ENCODE peak calls at places on chromosome 5, in eight cellular contexts. Q, D, A, F, G, M, L and H are unnamed samples.

GRCh38 chr5:121870489-121870888 is 18.8 kb downstream of the FTMT start:
- DNase-seq in G (no peak), Q (peak), M (no peak), F (no peak), A (no peak), L (no peak), D (no peak), H (no peak)

GRCh38 chr5:61842840-61843239 is 463.2 kb upstream of the KIF2A start:
- DNase-seq in D (no peak), G (no peak), Q (no peak), A (no peak), L (no peak), F (no peak), M (no peak), H (no peak)

GRCh38 chr5:165630211-165630866 is 2124.9 kb downstream of the MAT2B start:
- DNase-seq in M (peak), L (no peak), A (no peak), Q (no peak), F (peak), D (peak), G (peak), H (peak)

GRCh38 chr5:135135530-135136201 is 101.6 kb upstream of the PITX1 start:
- DNase-seq in M (no peak), A (no peak), G (no peak), D (peak), Q (peak), F (no peak), L (no peak), H (no peak)

GRCh38 chr5:69217154-69217731 is 17.4 kb upstream of the CDK7 start:
- DNase-seq in M (no peak), L (no peak), G (peak), F (no peak), A (no peak), D (peak), Q (no peak), H (no peak)

GRCh38 chr5:143495124-143495523 is 91.6 kb upstream of the NR3C1 start:
- DNase-seq in G (peak), F (peak), Q (no peak), M (no peak), D (no peak), A (no peak), L (no peak), H (no peak)

GRCh38 chr5:125286266-125286665 is 539.8 kb upstream of the ZNF608 start:
- DNase-seq in F (no peak), M (no peak), D (no peak), Q (no peak), L (no peak), A (no peak), G (no peak), H (no peak)

GRCh38 chr5:73692166-73692640 is 66.2 kb downstream of the ARHGEF28 start:
- DNase-seq in Q (no peak), D (no peak), M (no peak), G (peak), A (no peak), F (no peak), L (no peak), H (no peak)

GRCh38 chr5:65263291-65263690 is 218.4 kb downstream of the ADAMTS6 start:
- DNase-seq in Q (no peak), M (no peak), A (no peak), D (no peak), L (no peak), F (no peak), G (no peak), H (no peak)

GRCh38 chr5:89849819-89850515 is 559.6 kb downstream of the CETN3 start:
- DNase-seq in Q (no peak), L (no peak), F (no peak), D (no peak), M (no peak), G (no peak), A (no peak), H (no peak)

GRCh38 chr5:14202462-14202861 is 59.3 kb downstream of the TRIO start:
- DNase-seq in M (no peak), D (peak), F (no peak), G (no peak), A (no peak), L (no peak), Q (no peak), H (no peak)

GRCh38 chr5:77906806-77907205 is 130.7 kb upstream of the TBCA start:
- DNase-seq in G (no peak), L (no peak), D (no peak), M (no peak), A (no peak), Q (no peak), F (no peak), H (no peak)

GRCh38 chr5:125719681-125720676 is 703.2 kb upstream of the GRAMD2B start:
- DNase-seq in F (peak), D (no peak), Q (no peak), A (no peak), L (no peak), G (no peak), M (no peak), H (peak)

GRCh38 chr5:35884125-35884788 is 27.6 kb downstream of the IL7R start:
- DNase-seq in A (no peak), F (no peak), Q (no peak), D (no peak), G (no peak), M (no peak), L (no peak), H (no peak)

GRCh38 chr5:143824851-143825720 is 13.1 kb downstream of the HMHB1 start:
- DNase-seq in L (peak), A (peak), F (peak), G (peak), M (peak), Q (peak), D (peak), H (peak)

GRCh38 chr5:94564812-94565211 is 53.6 kb downstream of the KIAA0825 start:
- DNase-seq in M (no peak), L (no peak), D (no peak), F (no peak), G (no peak), A (no peak), Q (no peak), H (no peak)

GRCh38 chr5:17315710-17316221 is 98.3 kb downstream of the BASP1 start:
- DNase-seq in F (no peak), A (no peak), Q (no peak), G (no peak), M (no peak), L (no peak), D (no peak), H (no peak)

GRCh38 chr5:140635291-140636257 is 2.6 kb upstream of the CD14 start:
- DNase-seq in M (no peak), L (no peak), Q (no peak), D (no peak), A (no peak), G (no peak), F (peak), H (no peak)

GRCh38 chr5:52710972-52711596 is 76.6 kb upstream of the ITGA1 start:
- DNase-seq in Q (no peak), M (no peak), F (no peak), A (no peak), L (no peak), G (no peak), D (no peak), H (no peak)

GRCh38 chr5:52708463-52708862 is 79.3 kb upstream of the ITGA1 start:
- DNase-seq in A (no peak), M (no peak), L (no peak), F (no peak), G (no peak), Q (no peak), D (no peak), H (no peak)

GRCh38 chr5:52707626-52708025 is 80.1 kb upstream of the ITGA1 start:
- DNase-seq in A (no peak), L (no peak), M (no peak), Q (no peak), F (peak), D (no peak), G (no peak), H (no peak)

GRCh38 chr5:52710310-52710971 is 77.3 kb upstream of the ITGA1 start:
- DNase-seq in A (no peak), D (no peak), L (no peak), M (no peak), Q (no peak), G (no peak), F (no peak), H (no peak)

GRCh38 chr5:52709171-52709925 is 78.4 kb upstream of the ITGA1 start:
- DNase-seq in D (no peak), A (no peak), Q (no peak), L (no peak), M (peak), F (peak), G (no peak), H (no peak)
- TF ChIP-seq POLR2A in D (no peak), A (no peak), Q (no peak), L (peak), M (no peak), F (no peak), G (no peak), H (no peak)

GRCh38 chr5:138753794-138754698 is 821 bp downstream of the CTNNA1 start:
- DNase-seq in D (peak), M (peak), Q (peak), L (peak), F (peak), G (peak), A (peak), H (peak)
- TF ChIP-seq POLR2A in D (peak), M (peak), Q (no peak), L (no peak), F (peak), G (no peak), A (no peak), H (no peak)

DNA sequence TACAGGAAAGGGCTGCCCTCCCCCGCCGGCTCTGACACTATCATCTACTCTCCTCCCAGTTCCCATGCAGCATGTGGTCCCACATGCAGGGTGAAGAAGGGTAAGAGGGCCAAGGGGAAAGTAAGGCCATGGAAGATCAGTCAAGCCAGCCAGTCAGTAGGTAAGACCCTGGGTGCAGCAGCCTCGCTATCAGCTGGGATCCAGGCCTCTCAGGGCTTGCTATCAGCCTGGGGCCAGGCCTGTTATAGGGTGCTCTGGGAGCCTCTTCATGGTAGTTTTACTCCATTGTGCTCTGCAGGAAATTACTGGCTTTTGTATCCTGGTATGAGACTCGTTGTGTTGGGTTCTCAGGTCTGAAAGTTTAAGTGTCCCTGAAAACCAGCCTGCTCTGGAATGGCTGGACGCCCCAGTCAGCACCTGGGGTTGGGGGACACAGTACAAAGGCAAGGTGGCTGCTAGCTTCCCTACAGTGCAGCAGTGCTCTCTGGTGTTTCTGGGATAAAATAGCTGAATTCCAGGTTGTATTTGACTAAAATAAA is 21.4 kb downstream of the SLC22A4 start:
- DNase-seq in L (no peak), D (no peak), G (no peak), F (no peak), A (no peak), Q (no peak), M (no peak), H (no peak)
- TF ChIP-seq POLR2A in L (no peak), D (no peak), G (no peak), F (no peak), A (no peak), Q (no peak), M (no peak), H (no peak)

DNA sequence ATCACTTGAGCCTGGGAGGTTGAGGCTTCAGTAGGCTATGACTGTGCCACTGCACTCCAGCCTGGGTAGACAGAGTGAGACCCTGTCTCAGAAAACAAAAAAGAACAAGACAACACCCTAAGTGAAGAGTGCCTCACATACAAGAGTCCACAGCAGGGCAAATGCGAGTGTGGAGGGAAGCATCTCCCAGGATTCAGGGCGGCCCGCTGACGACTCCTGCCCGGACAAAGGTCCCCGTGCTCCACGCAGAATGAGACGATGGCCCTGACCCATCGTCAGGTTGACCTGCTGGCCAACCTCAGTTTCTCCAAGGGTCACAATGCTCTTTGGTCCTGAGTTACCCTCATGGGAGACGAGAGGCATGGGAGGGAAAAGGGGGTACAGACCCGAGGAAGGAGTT is 18.3 kb downstream of the MRNIP start:
- DNase-seq in Q (no peak), M (no peak), A (no peak), G (no peak), F (no peak), L (peak), D (no peak), H (no peak)
- TF ChIP-seq POLR2A in Q (no peak), M (no peak), A (no peak), G (no peak), F (no peak), L (no peak), D (no peak), H (no peak)

GRCh38 chr5:179821298-179822058 is 773 bp downstream of the SQSTM1 start:
- DNase-seq in F (peak), Q (peak), D (peak), M (peak), L (peak), A (peak), G (peak), H (peak)
- TF ChIP-seq POLR2A in F (peak), Q (peak), D (peak), M (peak), L (peak), A (peak), G (peak), H (peak)